ENCODE peak calls at places on chromosomes 4 and X, in four cellular contexts. S is HepG2, D is GM12878, Y is H1. R is an unnamed sample.
A peak's percentile ranks its signal among the peaks of the same experiment; 100 is the strongest.

GRCh38 chr4:37989398-37990260 is 29.4 kb downstream of the PTTG2 start:
- DNase-seq in D (no peak), Y (peak; percentile 24), S (no peak), R (no peak)

GRCh38 chrX:109624641-109625311 is at the start of gene KCNE5:
- DNase-seq in S (no peak), Y (peak; percentile 63), D (no peak), R (no peak)

GRCh38 chr4:140893939-140894338 is 137.8 kb upstream of the TBC1D9 start:
- DNase-seq in Y (no peak), S (no peak), D (no peak), R (no peak)

GRCh38 chr4:133938061-133938460 is 263.5 kb downstream of the PABPC4L start:
- DNase-seq in Y (no peak), S (no peak), D (no peak), R (no peak)

GRCh38 chr4:184416913-184417734 is 57.2 kb downstream of the IRF2 start:
- DNase-seq in Y (no peak), S (no peak), D (peak; percentile 48), R (no peak)

GRCh38 chr4:146004730-146005129 is 66.1 kb upstream of the ZNF827 start:
- DNase-seq in D (no peak), Y (no peak), S (no peak), R (no peak)

GRCh38 chrX:120147537-120147936 is 10.9 kb upstream of the RHOXF2 start:
- DNase-seq in D (no peak), Y (no peak), S (no peak), R (no peak)

GRCh38 chr4:184792950-184793555 is 32.7 kb downstream of the ACSL1 start:
- DNase-seq in S (peak; percentile 9), Y (no peak), D (no peak), R (no peak)

GRCh38 chr4:99301376-99302164 is 10.8 kb upstream of the ADH1A start:
- DNase-seq in S (no peak), Y (no peak), D (no peak), R (no peak)

GRCh38 chr4:74682567-74683359 is 111.6 kb downstream of the BTC start:
- DNase-seq in S (peak; percentile 47), D (no peak), Y (no peak), R (no peak)

GRCh38 chr4:25970241-25970675 is 56.2 kb downstream of the SMIM20 start:
- DNase-seq in D (no peak), Y (no peak), S (no peak), R (no peak)

GRCh38 chr4:2401610-2401983 is 16.8 kb downstream of the ZFYVE28 start:
- DNase-seq in D (no peak), Y (no peak), S (no peak), R (no peak)
- H3K4me3 ChIP-seq in D (no peak overlapping the region), Y (peak overlapping the region; percentile 44), S (no peak overlapping the region), R (no peak overlapping the region)

GRCh38 chr4:177574446-177574845 is 132.2 kb upstream of the AGA start:
- DNase-seq in S (no peak), Y (no peak), D (no peak), R (no peak)

GRCh38 chr4:177569443-177569842 is 127.2 kb upstream of the AGA start:
- DNase-seq in D (no peak), Y (no peak), S (no peak), R (no peak)

DNA sequence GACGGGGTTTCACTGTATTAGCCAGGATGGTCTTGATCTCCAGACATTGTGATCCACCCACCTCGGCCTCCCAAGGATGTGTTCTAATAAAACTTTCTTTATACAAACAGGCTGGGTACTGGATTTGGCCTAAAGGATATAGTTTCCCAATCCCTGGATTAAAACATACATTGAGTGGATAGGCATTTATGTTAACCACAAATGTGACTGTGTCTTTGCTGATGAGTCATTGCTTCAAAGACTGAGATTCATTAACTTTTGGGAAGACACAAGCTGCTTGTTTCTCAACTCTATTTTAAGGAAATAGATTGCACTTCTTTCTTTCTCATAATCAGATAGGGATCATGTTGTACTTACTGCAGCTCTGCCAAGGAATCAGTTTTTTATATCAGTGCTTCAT is 131.2 kb upstream of the AGA start:
- DNase-seq in S (no peak), Y (no peak), D (no peak), R (no peak)
- TF ChIP-seq YY1 in S (no peak), Y (no peak), D (no peak), R (no peak)

GRCh38 chr4:109499513-109499912 is 60.5 kb upstream of the MCUB start:
- DNase-seq in Y (no peak), S (no peak), D (no peak), R (no peak)

GRCh38 chr4:109496875-109497274 is 63.2 kb upstream of the MCUB start:
- DNase-seq in Y (no peak), S (no peak), D (no peak), R (no peak)

GRCh38 chr4:109497511-109497910 is 62.5 kb upstream of the MCUB start:
- DNase-seq in D (no peak), S (no peak), Y (no peak), R (no peak)

GRCh38 chr4:109495514-109495913 is 61.9 kb downstream of the SEC24B start:
- DNase-seq in D (no peak), Y (no peak), S (no peak), R (no peak)

DNA sequence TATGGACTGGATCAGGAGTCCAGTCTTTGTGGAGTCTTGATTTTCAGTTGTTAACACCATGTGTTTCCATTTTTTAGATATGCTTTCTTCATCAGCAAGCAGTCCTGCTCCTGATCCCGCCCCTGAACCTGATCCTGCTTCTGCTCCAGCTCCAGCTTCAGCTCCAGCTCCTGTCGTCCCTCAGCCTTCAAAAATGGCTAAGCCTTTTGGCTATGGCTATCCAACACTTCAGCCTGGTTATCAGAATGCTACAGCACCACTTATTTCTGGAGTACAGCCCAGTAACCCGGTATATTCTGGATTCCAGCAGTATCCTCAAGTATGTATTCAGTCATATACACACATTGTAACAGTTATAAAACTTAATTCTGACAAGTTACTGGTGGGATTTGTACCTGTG is 60.9 kb downstream of the SEC24B start:
- DNase-seq in Y (no peak), S (no peak), D (no peak), R (no peak)
- TF ChIP-seq SUZ12 in Y (no peak), S (no peak), D (no peak), R (no peak)

GRCh38 chr4:687048-687974 is 1.6 kb downstream of the SLC49A3 start:
- DNase-seq in S (peak; percentile 90), Y (no peak), D (no peak), R (no peak)

GRCh38 chr4:687975-688694 is 816 bp downstream of the SLC49A3 start:
- DNase-seq in Y (no peak), S (no peak), D (no peak), R (no peak)

GRCh38 chr4:688695-689497 is at the start of gene SLC49A3:
- DNase-seq in D (no peak), Y (peak; percentile 77), S (no peak), R (no peak)

GRCh38 chr4:686371-687040 is 2.4 kb downstream of the SLC49A3 start:
- DNase-seq in D (no peak), Y (no peak), S (no peak), R (no peak)

DNA sequence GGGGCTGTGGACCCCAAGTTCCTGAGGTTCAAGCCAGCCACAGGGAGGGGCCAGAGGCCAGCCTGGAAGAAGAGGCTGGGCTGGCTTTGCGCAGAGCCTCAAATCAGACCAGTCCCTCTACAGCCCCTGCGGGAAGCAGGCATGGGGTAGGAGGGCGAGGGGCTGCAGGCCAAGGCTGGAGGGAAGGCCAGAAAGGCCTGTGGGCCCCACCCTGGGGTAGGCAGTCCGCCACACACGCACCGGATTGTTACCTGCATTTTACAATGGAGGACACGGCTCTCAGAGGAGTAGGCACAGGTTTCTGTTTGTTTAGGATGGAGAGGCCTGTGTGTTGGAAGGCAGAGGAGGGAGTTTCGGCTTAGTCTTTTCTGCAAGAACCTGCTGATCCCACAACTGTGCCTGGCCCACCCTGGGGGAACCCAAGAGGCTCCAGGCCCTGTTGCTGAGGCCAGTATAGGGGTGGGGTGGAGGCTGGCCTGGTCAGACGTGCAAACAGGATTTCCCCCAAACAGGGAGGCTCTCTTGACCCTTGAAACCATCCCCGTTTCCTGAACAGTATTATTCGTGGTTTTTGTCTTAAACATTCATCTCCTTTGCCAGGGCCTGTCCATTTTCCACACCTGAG is 659 bp upstream of the SLC49A3 start:
- DNase-seq in S (no peak), Y (no peak), D (no peak), R (no peak)
- H3K4me3 ChIP-seq in S (no peak overlapping the region), Y (peak overlapping the region; percentile 66), D (no peak overlapping the region), R (peak overlapping the region; percentile 22)

DNA sequence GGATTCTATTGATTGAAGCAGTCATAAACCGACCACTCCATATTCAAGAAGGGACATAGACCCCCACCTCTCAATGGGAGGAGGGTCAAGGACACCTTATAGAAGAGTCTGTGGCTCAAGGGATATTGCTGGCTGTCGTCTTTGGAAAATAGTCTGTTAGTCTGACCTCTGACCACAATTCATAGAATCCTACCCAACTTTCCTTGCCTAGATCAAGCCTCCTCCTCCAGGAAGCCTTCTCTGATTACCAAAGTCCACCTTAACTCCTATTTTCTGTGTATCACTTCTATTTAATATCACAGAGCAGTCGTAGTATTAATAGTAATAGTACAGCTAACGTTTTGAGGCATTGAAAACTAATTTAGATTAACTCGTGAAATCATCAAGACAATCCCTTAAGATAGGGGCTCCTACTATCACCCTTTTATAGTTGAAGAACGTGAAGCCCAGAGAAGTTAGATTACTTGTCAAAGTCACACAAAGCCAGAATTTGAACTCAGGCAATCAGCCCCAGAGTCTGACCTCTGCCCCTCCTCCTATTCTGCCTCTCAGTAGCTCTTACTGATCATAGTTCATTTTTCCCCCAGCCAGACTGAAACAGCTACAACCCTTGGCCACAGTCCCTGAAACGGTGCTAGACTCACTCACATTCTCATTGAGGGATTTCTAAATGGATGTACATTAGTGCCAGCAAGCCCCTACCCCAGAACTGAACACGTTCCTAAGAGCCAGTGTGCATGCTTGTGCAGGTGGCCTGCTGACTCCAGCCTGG is 636.6 kb downstream of the MID1IP1 start:
- DNase-seq in S (no peak), D (no peak), Y (no peak), R (no peak)
- TF ChIP-seq YY1 in S (no peak), D (no peak), Y (no peak), R (no peak)

DNA sequence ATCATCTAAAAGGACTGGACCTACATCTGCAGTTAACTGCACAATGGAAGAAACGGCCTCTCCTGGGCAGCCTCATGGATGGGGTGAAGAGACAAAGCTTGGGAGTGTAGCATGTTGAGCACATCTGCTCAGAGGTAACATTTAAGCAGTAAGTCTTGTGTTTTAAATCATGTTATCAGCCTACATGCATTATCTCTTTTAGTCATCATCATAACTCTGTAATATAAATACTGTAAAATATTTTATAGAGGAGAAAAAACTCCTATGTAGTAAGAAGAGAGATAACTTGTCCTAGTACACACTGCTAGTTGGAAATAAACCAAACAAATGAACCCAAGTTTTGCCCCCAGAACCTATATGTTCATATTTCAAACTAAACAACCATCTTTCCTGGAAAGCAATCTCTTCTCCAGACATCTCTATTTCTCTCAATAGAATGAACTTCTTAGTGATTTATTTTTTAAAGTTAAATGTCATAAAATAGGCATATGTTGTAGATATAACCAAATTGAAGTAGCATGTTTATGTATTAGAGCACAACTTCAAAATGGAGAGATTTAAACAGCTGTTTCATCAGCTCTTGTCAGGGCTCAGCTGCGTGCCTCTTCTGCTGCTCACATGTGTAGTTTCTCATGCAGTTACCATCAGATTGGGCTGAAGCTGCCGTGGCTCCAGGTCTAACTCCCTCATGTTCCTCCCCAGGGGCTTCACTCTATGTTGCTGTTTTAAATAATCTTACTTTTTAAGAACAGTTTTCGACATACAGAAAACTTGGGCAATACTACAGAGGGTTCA is 581.8 kb upstream of the ZFP42 start:
- DNase-seq in S (no peak), Y (no peak), D (no peak), R (no peak)
- TF ChIP-seq SUZ12 in S (no peak), Y (no peak), D (no peak), R (no peak)